ENCODE peak calls at places on chromosomes 7 and 10, in four cellular contexts. One of them, this sample, is unnamed.

GRCh38 chr10:124742418-124743187 is 1.6 kb downstream of the FAM53B start:
- DNase-seq in mesendoderm: peak
- DNase-seq in H9: no peak
- DNase-seq in H1: no peak
- DNase-seq in this sample: no peak

GRCh38 chr7:107232568-107233090 is 63.8 kb downstream of the HBP1 start:
- DNase-seq in mesendoderm: no peak
- DNase-seq in H9: no peak
- DNase-seq in H1: no peak
- DNase-seq in this sample: peak

GRCh38 chr7:151769189-151769821 is 107.6 kb downstream of the PRKAG2 start:
- DNase-seq in H1: no peak
- DNase-seq in mesendoderm: no peak
- DNase-seq in H9: no peak
- DNase-seq in this sample: no peak

GRCh38 chr7:1175597-1175966 is 15.6 kb upstream of the ZFAND2A start:
- DNase-seq in mesendoderm: no peak
- DNase-seq in H1: no peak
- DNase-seq in H9: no peak
- DNase-seq in this sample: no peak

GRCh38 chr10:112246-112645 is 23.0 kb upstream of the ZMYND11 start:
- DNase-seq in H1: no peak
- DNase-seq in H9: no peak
- DNase-seq in mesendoderm: no peak
- DNase-seq in this sample: peak

GRCh38 chr10:1646332-1646731 is 91.0 kb downstream of the ADARB2 start:
- DNase-seq in H1: no peak
- DNase-seq in H9: no peak
- DNase-seq in mesendoderm: no peak
- DNase-seq in this sample: no peak

GRCh38 chr10:15571570-15571969 is 148.2 kb downstream of the ITGA8 start:
- DNase-seq in H9: no peak
- DNase-seq in mesendoderm: no peak
- DNase-seq in H1: no peak
- DNase-seq in this sample: peak

GRCh38 chr7:34776748-34777358 is 118.8 kb downstream of the NPSR1 start:
- DNase-seq in H1: no peak
- DNase-seq in H9: peak
- DNase-seq in mesendoderm: peak
- DNase-seq in this sample: no peak

GRCh38 chr10:28891058-28891713 is 213.9 kb downstream of the BAMBI start:
- DNase-seq in H1: no peak
- DNase-seq in H9: no peak
- DNase-seq in mesendoderm: no peak
- DNase-seq in this sample: no peak

GRCh38 chr10:25130911-25131310 is 43.9 kb upstream of the GPR158 start:
- DNase-seq in H9: no peak
- DNase-seq in mesendoderm: no peak
- DNase-seq in H1: no peak
- DNase-seq in this sample: peak

GRCh38 chr7:114405427-114405826 is 9.2 kb upstream of the FOXP2 start:
- DNase-seq in H1: no peak
- DNase-seq in mesendoderm: peak
- DNase-seq in H9: no peak
- DNase-seq in this sample: no peak

GRCh38 chr7:6257602-6258001 is 14.8 kb downstream of the CYTH3 start:
- DNase-seq in mesendoderm: no peak
- DNase-seq in H1: no peak
- DNase-seq in H9: no peak
- DNase-seq in this sample: no peak

GRCh38 chr7:43785425-43785824 is 26.9 kb downstream of the BLVRA start:
- DNase-seq in mesendoderm: no peak
- DNase-seq in H1: no peak
- DNase-seq in H9: no peak
- DNase-seq in this sample: peak

GRCh38 chr10:132653721-132654120 is 116.1 kb downstream of the INPP5A start:
- DNase-seq in mesendoderm: no peak
- DNase-seq in H1: no peak
- DNase-seq in H9: no peak
- DNase-seq in this sample: no peak

GRCh38 chr10:129788211-129788610 is 175.9 kb downstream of the EBF3 start:
- DNase-seq in H1: no peak
- DNase-seq in mesendoderm: no peak
- DNase-seq in H9: no peak
- DNase-seq in this sample: no peak

GRCh38 chr7:150971242-150972048 is 6.7 kb downstream of the KCNH2 start:
- DNase-seq in H9: no peak
- DNase-seq in H1: no peak
- DNase-seq in mesendoderm: no peak
- DNase-seq in this sample: no peak

GRCh38 chr7:11170160-11170559 is 196.5 kb downstream of the PHF14 start:
- DNase-seq in H9: no peak
- DNase-seq in mesendoderm: no peak
- DNase-seq in H1: no peak
- DNase-seq in this sample: no peak

GRCh38 chr7:117718116-117718515 is 155.1 kb downstream of the CTTNBP2 start:
- DNase-seq in mesendoderm: no peak
- DNase-seq in H1: no peak
- DNase-seq in H9: no peak
- DNase-seq in this sample: no peak

GRCh38 chr7:26183545-26184282 is 16.8 kb downstream of the HNRNPA2B1 start:
- DNase-seq in H1: no peak
- DNase-seq in H9: no peak
- DNase-seq in mesendoderm: no peak
- DNase-seq in this sample: no peak

GRCh38 chr7:28904539-28905143 is 53.5 kb downstream of the TRIL start:
- DNase-seq in H9: no peak
- DNase-seq in H1: no peak
- DNase-seq in mesendoderm: peak
- DNase-seq in this sample: no peak

GRCh38 chr7:95157381-95157780 is 167.0 kb downstream of the PON1 start:
- DNase-seq in H1: no peak
- DNase-seq in mesendoderm: no peak
- DNase-seq in H9: peak
- DNase-seq in this sample: no peak

GRCh38 chr10:72063703-72064391 is 24.5 kb downstream of the SPOCK2 start:
- DNase-seq in H9: no peak
- DNase-seq in H1: no peak
- DNase-seq in mesendoderm: no peak
- DNase-seq in this sample: no peak

GRCh38 chr7:154853063-154853726 is 149.7 kb downstream of the PAXIP1 start:
- DNase-seq in H9: no peak
- DNase-seq in H1: no peak
- DNase-seq in mesendoderm: no peak
- DNase-seq in this sample: no peak

GRCh38 chr7:135939268-135939667 is 37.9 kb downstream of the MTPN start:
- DNase-seq in H1: no peak
- DNase-seq in H9: no peak
- DNase-seq in mesendoderm: peak
- DNase-seq in this sample: no peak

GRCh38 chr7:81468516-81468915 is 301.3 kb downstream of the HGF start:
- DNase-seq in H9: no peak
- DNase-seq in mesendoderm: no peak
- DNase-seq in H1: no peak
- DNase-seq in this sample: no peak

GRCh38 chr7:95509199-95509598 is 23.5 kb downstream of the ASB4 start:
- DNase-seq in H9: peak
- DNase-seq in mesendoderm: peak
- DNase-seq in H1: no peak
- DNase-seq in this sample: peak

GRCh38 chr7:67937717-67938191 is 941.1 kb downstream of the TYW1 start:
- DNase-seq in H1: no peak
- DNase-seq in H9: no peak
- DNase-seq in mesendoderm: peak
- DNase-seq in this sample: peak

GRCh38 chr7:150903627-150904026 is 51.3 kb downstream of the AOC1 start:
- DNase-seq in H9: no peak
- DNase-seq in mesendoderm: no peak
- DNase-seq in H1: no peak
- DNase-seq in this sample: peak

GRCh38 chr10:12394236-12395033 is 45.1 kb downstream of the CAMK1D start:
- DNase-seq in H1: no peak
- DNase-seq in H9: no peak
- DNase-seq in mesendoderm: peak
- DNase-seq in this sample: peak

GRCh38 chr10:52778511-52779392 is 6.2 kb upstream of the MBL2 start:
- DNase-seq in H1: peak
- DNase-seq in H9: peak
- DNase-seq in mesendoderm: peak
- DNase-seq in this sample: peak

GRCh38 chr7:2446676-2447075 is 29.5 kb downstream of the GRIFIN start:
- DNase-seq in mesendoderm: no peak
- DNase-seq in H9: no peak
- DNase-seq in H1: no peak
- DNase-seq in this sample: no peak

GRCh38 chr10:3096149-3096548 is 28.8 kb downstream of the PFKP start:
- DNase-seq in H9: no peak
- DNase-seq in H1: no peak
- DNase-seq in mesendoderm: no peak
- DNase-seq in this sample: no peak

GRCh38 chr10:59513558-59513957 is 151.2 kb upstream of the FAM13C start:
- DNase-seq in H1: no peak
- DNase-seq in H9: no peak
- DNase-seq in mesendoderm: no peak
- DNase-seq in this sample: peak

GRCh38 chr10:923844-924523 is 7.5 kb downstream of the LARP4B start:
- DNase-seq in H9: no peak
- DNase-seq in H1: no peak
- DNase-seq in mesendoderm: no peak
- DNase-seq in this sample: no peak

GRCh38 chr7:32072397-32072796 is 2.2 kb upstream of the PDE1C start:
- DNase-seq in H1: no peak
- DNase-seq in mesendoderm: no peak
- DNase-seq in H9: no peak
- DNase-seq in this sample: no peak

GRCh38 chr10:131689016-131689415 is 211.8 kb upstream of the PPP2R2D start:
- DNase-seq in H1: no peak
- DNase-seq in H9: peak
- DNase-seq in mesendoderm: peak
- DNase-seq in this sample: no peak

GRCh38 chr7:92520024-92520423 is 8.3 kb downstream of the PEX1 start:
- DNase-seq in H1: no peak
- DNase-seq in H9: no peak
- DNase-seq in mesendoderm: no peak
- DNase-seq in this sample: no peak

GRCh38 chr10:14839305-14839695 is 1.2 kb downstream of the HSPA14 start:
- DNase-seq in mesendoderm: no peak
- DNase-seq in H9: peak
- DNase-seq in H1: no peak
- DNase-seq in this sample: no peak

DNA sequence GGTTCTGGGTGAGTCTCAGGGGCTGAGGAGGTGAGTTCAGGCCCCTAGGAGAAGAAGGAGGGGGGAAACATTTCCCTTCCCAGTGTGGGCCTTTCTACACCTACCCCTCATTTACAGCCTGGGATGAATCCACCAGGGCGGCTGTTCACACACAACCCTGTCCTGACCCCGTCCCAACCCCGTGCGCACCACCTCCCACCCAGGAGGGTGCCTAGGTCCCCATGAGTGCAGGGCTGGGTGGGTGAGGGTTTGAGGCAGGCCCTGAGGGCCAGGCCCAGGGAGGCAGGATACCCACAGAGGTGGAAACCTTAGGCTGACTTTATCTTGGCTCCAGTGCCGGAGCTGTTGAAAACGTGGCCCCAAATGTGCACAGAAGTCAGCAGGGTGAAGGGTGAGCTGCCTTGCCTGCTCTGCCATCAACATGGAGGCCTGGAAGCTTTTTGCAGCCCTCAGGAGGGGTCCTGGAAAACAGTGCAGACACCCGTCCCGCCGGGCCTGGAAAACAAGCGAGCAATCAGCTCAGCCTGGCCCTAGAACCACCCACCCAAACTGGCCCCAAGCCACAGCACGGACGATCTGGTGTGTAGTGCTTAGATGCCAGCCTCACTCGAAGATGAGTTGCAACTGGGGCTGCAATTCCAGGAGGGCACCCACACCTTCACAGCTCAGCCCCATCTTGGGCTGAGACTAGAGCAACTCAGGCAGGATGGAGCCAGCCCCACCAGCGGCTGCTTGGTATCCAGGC is 9.3 kb upstream of the RET start:
- DNase-seq in H1: no peak
- DNase-seq in mesendoderm: no peak
- DNase-seq in H9: no peak
- DNase-seq in this sample: no peak
- H4K5ac ChIP-seq in H1: no peak
- H4K5ac ChIP-seq in mesendoderm: no peak
- H4K5ac ChIP-seq in H9: no peak
- H4K5ac ChIP-seq in this sample: no peak

GRCh38 chr10:91137822-91138221 is 82.6 kb upstream of the PCGF5 start:
- DNase-seq in H1: no peak
- DNase-seq in mesendoderm: no peak
- DNase-seq in H9: no peak
- DNase-seq in this sample: no peak
- H4K5ac ChIP-seq in H1: no peak
- H4K5ac ChIP-seq in mesendoderm: no peak
- H4K5ac ChIP-seq in H9: no peak
- H4K5ac ChIP-seq in this sample: no peak

GRCh38 chr10:22374489-22375126 is 29.3 kb downstream of the SPAG6 start:
- DNase-seq in mesendoderm: no peak
- DNase-seq in H9: no peak
- DNase-seq in H1: no peak
- DNase-seq in this sample: no peak
- H4K5ac ChIP-seq in mesendoderm: no peak
- H4K5ac ChIP-seq in H9: no peak
- H4K5ac ChIP-seq in H1: no peak
- H4K5ac ChIP-seq in this sample: no peak

DNA sequence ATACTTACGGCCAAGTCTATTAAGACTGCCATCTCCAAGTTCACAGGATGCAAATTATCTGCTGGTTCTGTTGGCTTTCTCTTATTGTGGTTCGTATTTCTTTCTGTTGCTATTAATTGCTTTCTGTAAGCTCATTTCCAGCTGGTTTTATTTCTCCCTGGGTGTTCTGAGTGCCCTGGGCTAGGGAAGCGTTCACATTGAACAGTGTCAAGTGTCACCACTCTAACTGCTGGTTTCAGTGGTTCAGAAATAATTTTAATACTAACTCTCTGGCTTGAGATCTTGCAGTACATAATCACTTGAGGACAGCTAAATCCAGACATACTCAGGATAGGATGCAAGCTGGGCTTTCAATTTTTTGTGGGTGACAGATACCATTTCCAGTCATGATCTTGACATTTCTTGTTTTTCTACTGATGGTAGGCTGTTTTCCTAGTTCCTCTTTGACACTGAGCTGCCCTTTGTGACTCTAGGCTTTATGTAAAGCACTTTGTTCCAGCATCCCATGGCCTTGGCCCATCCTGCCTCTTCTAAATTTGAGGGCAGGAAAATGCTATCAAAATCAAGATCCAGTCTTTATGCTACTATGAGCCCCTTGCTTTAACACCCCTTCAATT is 117.6 kb downstream of the SNX13 start:
- DNase-seq in H1: no peak
- DNase-seq in mesendoderm: no peak
- DNase-seq in H9: no peak
- DNase-seq in this sample: no peak
- H4K5ac ChIP-seq in H1: no peak
- H4K5ac ChIP-seq in mesendoderm: no peak
- H4K5ac ChIP-seq in H9: no peak
- H4K5ac ChIP-seq in this sample: no peak